ENCODE peak calls at places on chromosomes 5 and 9, in four cellular contexts. O is IMR-90, W is lower lobe of right lung, M is SK-N-SH. I is an unnamed sample. For H3K4me1, the result is how much of the 10 kb centered on the place peaks cover.

GRCh38 chr5:176441921-176442323 is 6.3 kb upstream of the FAF2 start:
- DNase-seq in O (peak), W (no peak), M (no peak), I (peak)

GRCh38 chr5:132979367-132979935 is 16.0 kb upstream of the AFF4 start:
- DNase-seq in M (no peak), O (peak), W (no peak), I (peak)

GRCh38 chr5:38595149-38595725 is 38.8 kb upstream of the LIFR start:
- DNase-seq in M (no peak), W (no peak), O (peak), I (peak)

GRCh38 chr5:93189707-93190120 is 391.3 kb downstream of the NR2F1-AS1 start:
- DNase-seq in M (no peak), O (peak), W (no peak), I (peak)

GRCh38 chr9:136728548-136729123 is 14.1 kb downstream of the LCN10 start:
- DNase-seq in O (peak), M (peak), W (peak), I (peak)

GRCh38 chr9:105241356-105242043 is 3.0 kb upstream of the SLC44A1 start:
- DNase-seq in M (no peak), W (no peak), O (no peak), I (no peak)

GRCh38 chr9:128555180-128555721 is 2.9 kb downstream of the SPTAN1 start:
- DNase-seq in W (no peak), O (peak), M (no peak), I (peak)

GRCh38 chr9:95666785-95667155 is 150.0 kb upstream of the PTCH1 start:
- DNase-seq in M (no peak), O (no peak), W (no peak), I (no peak)

GRCh38 chr5:153496835-153497234 is 6.4 kb downstream of the GRIA1 start:
- DNase-seq in O (peak), M (peak), W (no peak), I (no peak)

GRCh38 chr5:38765461-38765861 is 80.4 kb upstream of the OSMR start:
- DNase-seq in M (no peak), O (peak), W (no peak), I (no peak)

GRCh38 chr9:137757139-137757538 is 120.4 kb upstream of the CACNA1B start:
- DNase-seq in O (no peak), W (no peak), M (peak), I (no peak)

GRCh38 chr9:93958121-93958874 is 3.1 kb upstream of the BARX1 start:
- DNase-seq in W (no peak), O (no peak), M (peak), I (no peak)

GRCh38 chr9:109383947-109384346 is 63.1 kb upstream of the EPB41L4B start:
- DNase-seq in W (no peak), O (no peak), M (no peak), I (no peak)

GRCh38 chr9:134437417-134438203 is 111.4 kb downstream of the RXRA start:
- DNase-seq in W (no peak), M (no peak), O (no peak), I (no peak)

GRCh38 chr9:134439368-134439784 is 113.1 kb downstream of the RXRA start:
- DNase-seq in W (no peak), O (no peak), M (no peak), I (no peak)

GRCh38 chr9:134436926-134437325 is 110.7 kb downstream of the RXRA start:
- DNase-seq in W (no peak), O (no peak), M (no peak), I (no peak)

GRCh38 chr9:134436356-134436717 is 110.1 kb downstream of the RXRA start:
- DNase-seq in W (no peak), O (no peak), M (no peak), I (no peak)

GRCh38 chr9:134438204-134438788 is 112.0 kb downstream of the RXRA start:
- DNase-seq in O (no peak), M (no peak), W (peak), I (no peak)
- H3K4me1 ChIP-seq in O (under half), M (half or more), W (half or more), I (under half)

DNA sequence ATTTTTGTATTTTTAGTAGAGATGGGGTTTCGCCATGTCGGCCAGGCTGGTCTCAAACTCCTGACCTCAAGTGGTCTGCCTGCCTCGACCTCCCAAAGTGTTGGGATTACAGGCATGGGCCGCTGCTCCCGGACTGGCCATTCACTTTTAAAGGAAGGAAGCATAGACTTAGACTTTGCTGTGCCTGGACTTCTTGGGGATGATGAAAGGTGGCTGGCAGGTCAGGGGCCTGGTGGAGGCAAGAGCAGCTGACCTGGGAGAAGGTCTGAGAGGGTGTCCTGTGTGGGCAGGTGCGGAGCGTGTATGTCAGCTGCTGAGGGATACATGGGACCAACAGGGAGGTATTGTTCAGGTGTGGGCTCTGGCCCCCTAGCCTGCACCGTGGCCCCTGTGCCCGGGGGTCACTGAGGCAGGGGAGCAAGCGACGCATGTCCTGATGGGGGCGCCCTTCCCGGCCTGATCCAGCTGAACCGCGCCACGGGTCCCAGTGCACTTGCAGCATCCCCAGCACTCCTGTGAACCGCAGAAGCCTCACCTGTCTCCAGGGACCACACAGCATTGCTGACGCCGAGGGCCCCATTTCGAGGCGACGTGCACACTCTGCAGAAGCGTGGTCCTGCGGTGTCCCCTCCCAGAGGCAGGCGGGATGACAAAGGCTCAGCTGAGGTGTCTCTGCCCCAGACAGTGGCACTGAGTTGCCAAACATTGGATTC is 23.1 kb downstream of the NDUFS6 start:
- DNase-seq in O (no peak), W (no peak), M (no peak), I (no peak)
- TF ChIP-seq CTCF in O (no peak), W (no peak), M (no peak), I (no peak)

DNA sequence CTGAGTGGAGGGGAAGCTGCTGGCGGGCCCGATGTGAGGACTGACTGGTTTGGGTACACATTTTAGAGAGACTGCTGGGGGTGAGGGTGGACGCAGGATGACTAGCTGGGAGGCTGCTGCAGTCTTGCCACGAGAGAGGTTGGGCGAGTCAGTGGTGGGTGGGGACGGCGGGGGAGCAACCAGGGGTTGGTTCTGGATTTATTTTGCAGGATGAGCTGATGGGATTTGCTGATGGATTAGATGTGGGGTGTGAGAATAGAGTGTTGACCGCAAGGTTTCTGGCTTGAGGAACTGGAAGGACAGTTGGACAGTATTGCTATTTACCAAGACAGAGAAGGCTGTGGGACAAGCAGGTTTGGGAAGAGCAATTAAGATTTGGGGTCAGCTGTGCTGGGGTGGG is 5.8 kb upstream of the NDST1 start:
- DNase-seq in O (peak), M (no peak), W (no peak), I (no peak)
- H3K27ac ChIP-seq in O (peak), M (no peak), W (peak), I (no peak)

GRCh38 chr5:179889885-179890284 is 17.8 kb downstream of the TBC1D9B start:
- DNase-seq in W (no peak), O (no peak), M (no peak), I (no peak)
- H3K4me1 ChIP-seq in W (under half), O (under half), M (under half), I (under half)

GRCh38 chr5:19903611-19904010 is 84.4 kb downstream of the CDH18 start:
- DNase-seq in W (no peak), O (no peak), M (no peak), I (no peak)
- TF ChIP-seq CTCF in W (no peak), O (no peak), M (no peak), I (no peak)

DNA sequence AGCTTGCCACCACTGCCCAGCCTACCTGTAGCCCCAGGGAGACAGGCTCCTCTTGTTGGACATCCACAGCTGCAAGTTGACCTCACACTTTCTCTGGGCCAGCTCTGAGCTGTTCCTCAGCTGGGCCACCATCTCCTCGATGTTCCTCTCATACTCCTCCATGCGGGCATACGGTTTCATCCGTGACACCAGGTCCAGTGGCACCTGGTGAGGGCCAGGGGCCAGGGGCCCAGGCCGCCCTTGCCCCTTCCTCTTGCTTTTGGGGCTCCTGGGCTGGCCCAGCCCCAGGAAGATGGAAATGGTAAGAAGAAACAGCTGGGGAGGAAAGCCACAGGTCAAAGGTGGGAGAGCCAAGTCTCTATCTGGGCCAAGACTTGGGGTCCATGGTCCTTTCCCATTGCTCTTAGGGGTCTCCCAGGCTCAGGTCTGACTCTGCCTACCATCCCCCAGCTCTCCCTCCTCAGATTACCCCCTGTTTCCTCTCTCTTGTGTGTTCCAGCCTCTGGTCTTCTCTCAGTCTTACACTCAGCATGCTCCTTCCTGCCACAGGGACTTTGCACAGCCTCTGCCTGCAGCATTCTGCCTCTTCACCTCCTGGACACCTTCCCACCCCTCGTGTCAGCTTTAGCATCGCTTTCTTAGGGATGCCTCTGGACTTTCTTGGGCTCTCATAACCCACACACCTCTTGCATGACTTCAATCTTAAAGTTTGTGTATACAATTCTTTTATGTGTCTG is 2.2 kb downstream of the IL17B start:
- DNase-seq in M (no peak), O (no peak), W (no peak), I (no peak)
- H3K27ac ChIP-seq in M (no peak), O (no peak), W (no peak), I (no peak)

DNA sequence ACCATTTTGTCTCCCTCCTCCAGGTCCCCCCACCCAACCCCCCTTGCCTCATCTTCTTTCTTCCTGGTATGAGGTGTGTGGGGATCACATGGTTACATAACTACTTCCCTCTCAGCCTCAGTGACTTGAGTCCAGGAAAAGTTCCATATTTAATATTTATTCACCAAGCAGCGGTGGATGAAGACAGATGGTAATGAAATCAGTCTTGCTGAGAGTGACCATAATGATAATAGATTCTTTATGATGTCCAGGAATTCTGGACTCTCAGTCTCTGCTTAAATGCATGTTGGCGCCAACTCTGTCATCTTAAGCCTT is 195.1 kb upstream of the CLINT1 start:
- DNase-seq in W (no peak), O (no peak), M (no peak), I (no peak)
- H3K4me1 ChIP-seq in W (under half), O (under half), M (under half), I (under half)

I was measured in foreskin keratinocyte.